ENCODE peak calls at places on chromosomes 16 and 17, in seven cellular contexts. One of them, this sample, is unnamed. For H3K36me3, the result is how much of the 10 kb centered on the place peaks cover.

GRCh38 chr16:82738699-82739098 is 111.9 kb downstream of the CDH13 start:
- DNase-seq in lower lobe of right lung: no peak
- DNase-seq in CD8-positive, alpha-beta T cell: no peak
- DNase-seq in effector memory CD4-positive, alpha-beta T cell: no peak
- DNase-seq in body of pancreas: no peak
- DNase-seq in CD4-positive, CD25-positive, alpha-beta regulatory T cell: no peak
- DNase-seq in psoas muscle: no peak
- DNase-seq in this sample: no peak

GRCh38 chr16:14302031-14302398 is 230.9 kb downstream of the MRTFB start:
- DNase-seq in CD4-positive, CD25-positive, alpha-beta regulatory T cell: no peak
- DNase-seq in CD8-positive, alpha-beta T cell: no peak
- DNase-seq in body of pancreas: peak
- DNase-seq in effector memory CD4-positive, alpha-beta T cell: no peak
- DNase-seq in psoas muscle: peak
- DNase-seq in lower lobe of right lung: no peak
- DNase-seq in this sample: no peak

GRCh38 chr16:12659871-12660270 is 143.8 kb downstream of the CPPED1 start:
- DNase-seq in CD8-positive, alpha-beta T cell: no peak
- DNase-seq in effector memory CD4-positive, alpha-beta T cell: no peak
- DNase-seq in CD4-positive, CD25-positive, alpha-beta regulatory T cell: no peak
- DNase-seq in lower lobe of right lung: no peak
- DNase-seq in body of pancreas: no peak
- DNase-seq in psoas muscle: no peak
- DNase-seq in this sample: no peak

GRCh38 chr16:15704545-15704987 is 54.5 kb downstream of the NDE1 start:
- DNase-seq in psoas muscle: peak
- DNase-seq in CD4-positive, CD25-positive, alpha-beta regulatory T cell: peak
- DNase-seq in effector memory CD4-positive, alpha-beta T cell: peak
- DNase-seq in body of pancreas: peak
- DNase-seq in CD8-positive, alpha-beta T cell: peak
- DNase-seq in lower lobe of right lung: peak
- DNase-seq in this sample: peak

GRCh38 chr17:50148226-50149098 is 2.0 kb downstream of the PPP1R9B start:
- DNase-seq in body of pancreas: peak
- DNase-seq in CD8-positive, alpha-beta T cell: peak
- DNase-seq in lower lobe of right lung: peak
- DNase-seq in psoas muscle: peak
- DNase-seq in effector memory CD4-positive, alpha-beta T cell: peak
- DNase-seq in CD4-positive, CD25-positive, alpha-beta regulatory T cell: peak
- DNase-seq in this sample: peak

GRCh38 chr17:50147841-50148225 is 2.6 kb downstream of the PPP1R9B start:
- DNase-seq in CD4-positive, CD25-positive, alpha-beta regulatory T cell: no peak
- DNase-seq in lower lobe of right lung: no peak
- DNase-seq in effector memory CD4-positive, alpha-beta T cell: no peak
- DNase-seq in CD8-positive, alpha-beta T cell: no peak
- DNase-seq in body of pancreas: no peak
- DNase-seq in psoas muscle: peak
- DNase-seq in this sample: no peak

GRCh38 chr17:29653995-29654714 is 31.4 kb upstream of the CORO6 start:
- DNase-seq in CD8-positive, alpha-beta T cell: no peak
- DNase-seq in lower lobe of right lung: no peak
- DNase-seq in psoas muscle: no peak
- DNase-seq in body of pancreas: no peak
- DNase-seq in CD4-positive, CD25-positive, alpha-beta regulatory T cell: no peak
- DNase-seq in effector memory CD4-positive, alpha-beta T cell: no peak
- DNase-seq in this sample: no peak

GRCh38 chr16:26316683-26317464 is 625.1 kb downstream of the HS3ST4 start:
- DNase-seq in body of pancreas: no peak
- DNase-seq in effector memory CD4-positive, alpha-beta T cell: no peak
- DNase-seq in psoas muscle: no peak
- DNase-seq in CD4-positive, CD25-positive, alpha-beta regulatory T cell: no peak
- DNase-seq in CD8-positive, alpha-beta T cell: no peak
- DNase-seq in lower lobe of right lung: no peak
- DNase-seq in this sample: no peak

GRCh38 chr17:7323731-7324437 is 5.3 kb downstream of the NEURL4 start:
- DNase-seq in CD4-positive, CD25-positive, alpha-beta regulatory T cell: peak
- DNase-seq in psoas muscle: peak
- DNase-seq in effector memory CD4-positive, alpha-beta T cell: peak
- DNase-seq in CD8-positive, alpha-beta T cell: peak
- DNase-seq in body of pancreas: peak
- DNase-seq in lower lobe of right lung: peak
- DNase-seq in this sample: peak

GRCh38 chr16:47787695-47788094 is 326.6 kb downstream of the PHKB start:
- DNase-seq in CD4-positive, CD25-positive, alpha-beta regulatory T cell: no peak
- DNase-seq in body of pancreas: no peak
- DNase-seq in effector memory CD4-positive, alpha-beta T cell: no peak
- DNase-seq in CD8-positive, alpha-beta T cell: no peak
- DNase-seq in lower lobe of right lung: no peak
- DNase-seq in psoas muscle: no peak
- DNase-seq in this sample: no peak

GRCh38 chr17:67577429-67577828 is 140.3 kb upstream of the NOL11 start:
- DNase-seq in lower lobe of right lung: no peak
- DNase-seq in body of pancreas: no peak
- DNase-seq in CD4-positive, CD25-positive, alpha-beta regulatory T cell: no peak
- DNase-seq in CD8-positive, alpha-beta T cell: no peak
- DNase-seq in psoas muscle: no peak
- DNase-seq in effector memory CD4-positive, alpha-beta T cell: no peak
- DNase-seq in this sample: no peak
- H3K4me3 ChIP-seq in lower lobe of right lung: no peak
- H3K4me3 ChIP-seq in body of pancreas: no peak
- H3K4me3 ChIP-seq in CD4-positive, CD25-positive, alpha-beta regulatory T cell: no peak
- H3K4me3 ChIP-seq in CD8-positive, alpha-beta T cell: no peak
- H3K4me3 ChIP-seq in psoas muscle: no peak
- H3K4me3 ChIP-seq in effector memory CD4-positive, alpha-beta T cell: no peak
- H3K4me3 ChIP-seq in this sample: no peak

GRCh38 chr17:78172284-78173024 is 4.1 kb downstream of the SYNGR2 start:
- DNase-seq in CD4-positive, CD25-positive, alpha-beta regulatory T cell: no peak
- DNase-seq in effector memory CD4-positive, alpha-beta T cell: no peak
- DNase-seq in psoas muscle: peak
- DNase-seq in lower lobe of right lung: peak
- DNase-seq in CD8-positive, alpha-beta T cell: no peak
- DNase-seq in body of pancreas: no peak
- DNase-seq in this sample: no peak
- H3K36me3 ChIP-seq in CD4-positive, CD25-positive, alpha-beta regulatory T cell: under half
- H3K36me3 ChIP-seq in effector memory CD4-positive, alpha-beta T cell: under half
- H3K36me3 ChIP-seq in psoas muscle: under half
- H3K36me3 ChIP-seq in lower lobe of right lung: under half
- H3K36me3 ChIP-seq in CD8-positive, alpha-beta T cell: under half
- H3K36me3 ChIP-seq in body of pancreas: under half
- H3K36me3 ChIP-seq in this sample: under half

DNA sequence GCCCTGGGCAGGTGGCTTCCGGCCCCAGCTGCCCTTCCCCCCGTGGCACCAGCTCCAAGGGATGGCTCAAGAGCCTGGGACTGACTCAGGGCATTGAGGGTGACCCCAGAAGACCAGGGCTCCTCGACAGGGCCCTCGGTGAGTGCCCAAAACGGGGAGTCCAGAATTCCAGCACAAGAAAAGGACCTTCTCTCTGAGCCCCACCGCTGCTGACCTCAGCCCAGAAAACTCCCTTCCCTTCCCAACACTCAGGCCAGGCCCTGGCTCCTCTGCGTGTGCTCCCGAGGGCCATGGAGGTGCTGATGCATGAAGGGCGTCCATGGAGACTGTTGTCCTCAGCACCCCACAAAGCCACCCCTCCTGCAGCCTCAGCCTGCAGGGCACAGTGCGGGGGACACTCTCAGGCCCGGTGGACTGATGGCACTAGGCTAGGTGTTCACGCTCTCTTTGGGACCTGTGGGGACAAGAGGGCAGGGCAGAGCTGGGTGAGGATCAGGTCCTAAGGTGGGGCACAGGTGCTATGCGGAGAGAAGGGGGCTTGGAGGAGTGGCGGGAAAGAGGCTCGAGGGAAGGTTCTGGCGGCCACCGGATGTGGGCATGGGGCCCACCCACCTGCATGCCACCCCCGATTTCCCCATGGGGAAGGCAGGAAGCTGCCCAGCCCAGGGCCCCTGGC is 4.3 kb upstream of the TSPOAP1 start:
- DNase-seq in body of pancreas: no peak
- DNase-seq in CD4-positive, CD25-positive, alpha-beta regulatory T cell: no peak
- DNase-seq in effector memory CD4-positive, alpha-beta T cell: no peak
- DNase-seq in psoas muscle: no peak
- DNase-seq in lower lobe of right lung: no peak
- DNase-seq in CD8-positive, alpha-beta T cell: peak
- DNase-seq in this sample: no peak
- H3K4me3 ChIP-seq in body of pancreas: no peak
- H3K4me3 ChIP-seq in CD4-positive, CD25-positive, alpha-beta regulatory T cell: peak
- H3K4me3 ChIP-seq in effector memory CD4-positive, alpha-beta T cell: peak
- H3K4me3 ChIP-seq in psoas muscle: peak
- H3K4me3 ChIP-seq in lower lobe of right lung: peak
- H3K4me3 ChIP-seq in CD8-positive, alpha-beta T cell: peak
- H3K4me3 ChIP-seq in this sample: peak

DNA sequence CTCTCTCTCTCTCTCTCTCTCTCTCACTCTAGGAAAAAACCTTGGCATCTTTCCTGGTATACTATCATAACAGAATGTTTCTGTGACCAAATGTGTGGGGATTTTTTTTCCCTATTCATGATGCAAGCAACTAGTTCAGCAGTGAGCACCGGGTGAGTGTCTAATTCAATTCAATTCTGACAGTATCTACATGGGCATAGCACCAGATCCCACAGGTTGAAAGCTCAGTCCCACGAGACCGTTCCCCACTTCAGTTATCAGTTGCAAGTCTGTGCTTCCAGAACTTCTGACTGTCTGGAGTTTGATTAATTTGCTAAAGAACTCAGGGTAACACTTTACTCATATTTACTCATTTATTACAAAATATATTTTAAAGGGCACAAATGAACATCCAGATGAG is 504.3 kb upstream of the CDH8 start:
- DNase-seq in lower lobe of right lung: no peak
- DNase-seq in body of pancreas: no peak
- DNase-seq in psoas muscle: no peak
- DNase-seq in effector memory CD4-positive, alpha-beta T cell: no peak
- DNase-seq in CD4-positive, CD25-positive, alpha-beta regulatory T cell: no peak
- DNase-seq in CD8-positive, alpha-beta T cell: no peak
- DNase-seq in this sample: no peak
- H3K36me3 ChIP-seq in lower lobe of right lung: under half
- H3K36me3 ChIP-seq in body of pancreas: under half
- H3K36me3 ChIP-seq in psoas muscle: under half
- H3K36me3 ChIP-seq in effector memory CD4-positive, alpha-beta T cell: under half
- H3K36me3 ChIP-seq in CD4-positive, CD25-positive, alpha-beta regulatory T cell: under half
- H3K36me3 ChIP-seq in CD8-positive, alpha-beta T cell: under half
- H3K36me3 ChIP-seq in this sample: under half

GRCh38 chr16:68267612-68268405 is 3.5 kb downstream of the SLC7A6 start:
- DNase-seq in psoas muscle: no peak
- DNase-seq in effector memory CD4-positive, alpha-beta T cell: no peak
- DNase-seq in lower lobe of right lung: no peak
- DNase-seq in body of pancreas: no peak
- DNase-seq in CD8-positive, alpha-beta T cell: no peak
- DNase-seq in CD4-positive, CD25-positive, alpha-beta regulatory T cell: no peak
- DNase-seq in this sample: no peak

GRCh38 chr16:68263559-68264127 is 683 bp upstream of the SLC7A6 start:
- DNase-seq in psoas muscle: no peak
- DNase-seq in lower lobe of right lung: no peak
- DNase-seq in effector memory CD4-positive, alpha-beta T cell: no peak
- DNase-seq in CD8-positive, alpha-beta T cell: no peak
- DNase-seq in CD4-positive, CD25-positive, alpha-beta regulatory T cell: no peak
- DNase-seq in body of pancreas: no peak
- DNase-seq in this sample: no peak

GRCh38 chr16:68259421-68259820 is 4.9 kb upstream of the SLC7A6 start:
- DNase-seq in CD8-positive, alpha-beta T cell: no peak
- DNase-seq in body of pancreas: no peak
- DNase-seq in lower lobe of right lung: no peak
- DNase-seq in psoas muscle: peak
- DNase-seq in effector memory CD4-positive, alpha-beta T cell: no peak
- DNase-seq in CD4-positive, CD25-positive, alpha-beta regulatory T cell: no peak
- DNase-seq in this sample: no peak

GRCh38 chr16:68265078-68265925 is 976 bp downstream of the SLC7A6 start:
- DNase-seq in lower lobe of right lung: peak
- DNase-seq in CD8-positive, alpha-beta T cell: no peak
- DNase-seq in CD4-positive, CD25-positive, alpha-beta regulatory T cell: peak
- DNase-seq in body of pancreas: peak
- DNase-seq in effector memory CD4-positive, alpha-beta T cell: peak
- DNase-seq in psoas muscle: peak
- DNase-seq in this sample: peak

GRCh38 chr16:68264128-68265077 is at the start of gene SLC7A6:
- DNase-seq in CD8-positive, alpha-beta T cell: peak
- DNase-seq in CD4-positive, CD25-positive, alpha-beta regulatory T cell: peak
- DNase-seq in psoas muscle: peak
- DNase-seq in lower lobe of right lung: peak
- DNase-seq in body of pancreas: peak
- DNase-seq in effector memory CD4-positive, alpha-beta T cell: peak
- DNase-seq in this sample: peak
- H3K4me3 ChIP-seq in CD8-positive, alpha-beta T cell: peak
- H3K4me3 ChIP-seq in CD4-positive, CD25-positive, alpha-beta regulatory T cell: peak
- H3K4me3 ChIP-seq in psoas muscle: peak
- H3K4me3 ChIP-seq in lower lobe of right lung: peak
- H3K4me3 ChIP-seq in body of pancreas: peak
- H3K4me3 ChIP-seq in effector memory CD4-positive, alpha-beta T cell: peak
- H3K4me3 ChIP-seq in this sample: peak

DNA sequence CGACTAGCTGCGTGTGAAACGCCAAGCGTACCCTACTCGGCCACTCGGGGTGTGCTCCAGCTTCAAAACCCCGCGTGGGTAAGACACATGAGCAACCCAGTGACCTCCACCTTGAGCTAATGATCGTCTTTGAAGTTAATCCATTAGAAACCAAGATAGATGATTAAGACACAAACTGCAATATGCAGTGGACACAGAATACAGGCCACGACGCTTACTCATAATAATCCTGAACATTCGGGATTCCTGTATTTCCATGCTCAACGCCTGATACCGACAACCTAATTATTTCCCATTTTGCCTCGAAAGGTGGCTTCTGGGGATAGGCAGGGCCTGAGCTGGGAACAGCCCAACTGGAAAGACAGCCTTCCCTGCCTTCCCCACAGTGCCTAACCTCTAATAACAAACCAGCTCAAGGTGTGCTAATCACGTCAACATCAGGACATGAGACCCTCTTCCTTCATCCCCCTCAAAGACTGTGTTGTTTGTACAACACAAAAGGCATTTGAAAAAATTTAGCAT is 504 bp upstream of the COPRS start:
- DNase-seq in body of pancreas: no peak
- DNase-seq in CD4-positive, CD25-positive, alpha-beta regulatory T cell: no peak
- DNase-seq in CD8-positive, alpha-beta T cell: no peak
- DNase-seq in psoas muscle: no peak
- DNase-seq in effector memory CD4-positive, alpha-beta T cell: no peak
- DNase-seq in lower lobe of right lung: no peak
- DNase-seq in this sample: no peak
- H3K36me3 ChIP-seq in body of pancreas: under half
- H3K36me3 ChIP-seq in CD4-positive, CD25-positive, alpha-beta regulatory T cell: under half
- H3K36me3 ChIP-seq in CD8-positive, alpha-beta T cell: under half
- H3K36me3 ChIP-seq in psoas muscle: under half
- H3K36me3 ChIP-seq in effector memory CD4-positive, alpha-beta T cell: under half
- H3K36me3 ChIP-seq in lower lobe of right lung: under half
- H3K36me3 ChIP-seq in this sample: under half

GRCh38 chr17:71828182-71828596 is 292.6 kb upstream of the SOX9 start:
- DNase-seq in CD8-positive, alpha-beta T cell: no peak
- DNase-seq in lower lobe of right lung: no peak
- DNase-seq in psoas muscle: no peak
- DNase-seq in CD4-positive, CD25-positive, alpha-beta regulatory T cell: no peak
- DNase-seq in effector memory CD4-positive, alpha-beta T cell: no peak
- DNase-seq in body of pancreas: no peak
- DNase-seq in this sample: no peak
- H3K4me3 ChIP-seq in CD8-positive, alpha-beta T cell: no peak
- H3K4me3 ChIP-seq in lower lobe of right lung: no peak
- H3K4me3 ChIP-seq in psoas muscle: no peak
- H3K4me3 ChIP-seq in CD4-positive, CD25-positive, alpha-beta regulatory T cell: no peak
- H3K4me3 ChIP-seq in effector memory CD4-positive, alpha-beta T cell: no peak
- H3K4me3 ChIP-seq in body of pancreas: no peak
- H3K4me3 ChIP-seq in this sample: no peak

GRCh38 chr16:85899444-85899843 is 482 bp downstream of the IRF8 start:
- DNase-seq in CD4-positive, CD25-positive, alpha-beta regulatory T cell: no peak
- DNase-seq in CD8-positive, alpha-beta T cell: no peak
- DNase-seq in body of pancreas: no peak
- DNase-seq in effector memory CD4-positive, alpha-beta T cell: no peak
- DNase-seq in psoas muscle: no peak
- DNase-seq in lower lobe of right lung: no peak
- DNase-seq in this sample: no peak
- H3K36me3 ChIP-seq in CD4-positive, CD25-positive, alpha-beta regulatory T cell: under half
- H3K36me3 ChIP-seq in CD8-positive, alpha-beta T cell: under half
- H3K36me3 ChIP-seq in body of pancreas: under half
- H3K36me3 ChIP-seq in effector memory CD4-positive, alpha-beta T cell: under half
- H3K36me3 ChIP-seq in psoas muscle: under half
- H3K36me3 ChIP-seq in lower lobe of right lung: under half
- H3K36me3 ChIP-seq in this sample: under half